ENCODE peak calls at places on chromosomes 12 and 14, in five cellular contexts. Q is HEK293T; P is SW 1271; G is activated gamma-delta T cell treated with anti-CD3 and anti-CD28 coated beads, Interleukin-2, amount 50 U/mL, for 16 hours; V is activated T-helper 1 cell treated with Interleukin-2 at 50 U/mL for 16 hours. F is an unnamed sample.

GRCh38 chr14:75418779-75419768 is 8.7 kb upstream of the JDP2 start:
- DNase-seq in Q (peak; percentile 58), G (no peak), P (no peak), V (no peak), F (no peak)

GRCh38 chr14:88841741-88842140 is 17.3 kb downstream of the TTC8 start:
- DNase-seq in Q (no peak), P (no peak), G (no peak), V (no peak), F (no peak)

GRCh38 chr14:76257111-76257803 is 105.5 kb downstream of the GPATCH2L start:
- DNase-seq in G (no peak), P (no peak), Q (no peak), V (no peak), F (no peak)

GRCh38 chr12:100375023-100375737 is 18.3 kb downstream of the SLC17A8 start:
- DNase-seq in Q (no peak), P (no peak), V (no peak), G (no peak), F (peak; percentile 73)

GRCh38 chr12:49088190-49088931 is 6.2 kb downstream of the DHH start:
- DNase-seq in Q (peak; percentile 86), V (peak; percentile 41), G (peak; percentile 46), P (peak; percentile 70), F (peak; percentile 83)

GRCh38 chr14:87999282-87999681 is 5.7 kb upstream of the GPR65 start:
- DNase-seq in P (no peak), G (no peak), V (no peak), Q (no peak), F (no peak)

GRCh38 chr12:49552014-49552413 is 13.2 kb downstream of the KCNH3 start:
- DNase-seq in V (no peak), Q (no peak), P (no peak), G (no peak), F (peak; percentile 66)

GRCh38 chr12:84502180-84502857 is 410.3 kb downstream of the SLC6A15 start:
- DNase-seq in P (no peak), Q (no peak), V (no peak), G (no peak), F (no peak)

GRCh38 chr12:48105321-48105866 is 485 bp downstream of the SENP1 start:
- DNase-seq in P (no peak), V (peak; percentile 16), Q (no peak), G (peak; percentile 3), F (peak; percentile 12)

GRCh38 chr14:71328183-71328582 is 420.9 kb downstream of the PCNX1 start:
- DNase-seq in P (no peak), V (no peak), G (no peak), Q (no peak), F (no peak)

F was measured in dorsolateral prefrontal cortex.